ENCODE peak calls at places on chromosomes 11 and 22, in six cellular contexts. W is activated CD4-positive, alpha-beta T cell treated with anti-CD3 and anti-CD28 coated beads, Interleukin-2, amount 50 U/mL, for 24 hours; K is GM12891; L is activated effector memory CD4-positive, alpha-beta T cell treated with Interleukin-2 at 50 U/mL for 16 hours; Y is NCI-H524; Z is RWPE1. A is an unnamed sample.

GRCh38 chr11:45702511-45702910 is 37.1 kb upstream of the CHST1 start:
- DNase-seq in L (no peak), W (no peak), K (no peak), Z (no peak), Y (no peak), A (no peak)

GRCh38 chr22:27434898-27435297 is 366.7 kb downstream of the MN1 start:
- DNase-seq in Y (no peak), L (no peak), K (no peak), Z (no peak), W (no peak), A (no peak)

GRCh38 chr11:85643255-85643654 is 4.5 kb upstream of the TMEM126A start:
- DNase-seq in W (no peak), Z (no peak), K (no peak), Y (no peak), L (no peak), A (no peak)

GRCh38 chr11:10594407-10594806 is 25.9 kb upstream of the LYVE1 start:
- DNase-seq in Y (no peak), W (no peak), L (no peak), Z (peak; percentile 88), K (no peak), A (no peak)

GRCh38 chr11:36227044-36227443 is 62.2 kb downstream of the COMMD9 start:
- DNase-seq in Z (no peak), L (no peak), W (no peak), Y (no peak), K (no peak), A (no peak)

GRCh38 chr11:60265373-60266214 is 14.9 kb upstream of the MS4A4A start:
- DNase-seq in L (no peak), K (no peak), W (peak; percentile 25), Z (peak; percentile 54), Y (peak; percentile 25), A (no peak)

GRCh38 chr11:3981084-3981633 is 113.4 kb upstream of the RRM1 start:
- DNase-seq in Z (no peak), L (no peak), K (no peak), W (no peak), Y (no peak), A (no peak)

GRCh38 chr11:128250482-128250881 is 336.9 kb downstream of the ETS1 start:
- DNase-seq in Z (no peak), K (no peak), Y (no peak), W (no peak), L (no peak), A (no peak)

GRCh38 chr22:44245867-44246266 is 65.1 kb downstream of the PARVG start:
- DNase-seq in W (no peak), Y (no peak), K (no peak), L (no peak), Z (no peak), A (no peak)

GRCh38 chr11:123253909-123254308 is 58.9 kb upstream of the CLMP start:
- DNase-seq in L (no peak), Z (no peak), Y (peak; percentile 72), K (no peak), W (no peak), A (no peak)

GRCh38 chr11:72523991-72524390 is 89.7 kb upstream of the CLPB start:
- DNase-seq in L (no peak), K (no peak), W (no peak), Y (no peak), Z (no peak), A (no peak)

GRCh38 chr11:68872216-68873003 is 30.7 kb upstream of the CPT1A start:
- DNase-seq in K (no peak), L (no peak), Z (no peak), Y (no peak), W (no peak), A (no peak)

GRCh38 chr11:27718346-27718852 is 18.1 kb upstream of the BDNF start:
- DNase-seq in W (no peak), Z (peak; percentile 73), K (no peak), L (no peak), Y (peak; percentile 83), A (no peak)

GRCh38 chr11:122440783-122441701 is 214.5 kb upstream of the UBASH3B start:
- DNase-seq in Y (no peak), W (no peak), L (no peak), K (no peak), Z (no peak), A (no peak)

GRCh38 chr11:120648706-120649250 is 137.2 kb downstream of the GRIK4 start:
- DNase-seq in Y (no peak), L (no peak), W (no peak), K (no peak), Z (no peak), A (no peak)

GRCh38 chr11:65651589-65652510 is 10.9 kb downstream of the RELA start:
- DNase-seq in W (no peak), Z (peak; percentile 65), L (no peak), K (no peak), Y (no peak), A (no peak)

GRCh38 chr11:113184498-113184897 is 129.9 kb upstream of the TTC12 start:
- DNase-seq in Z (peak; percentile 79), Y (no peak), W (no peak), K (no peak), L (no peak), A (no peak)

GRCh38 chr11:105740164-105740903 is 130.5 kb downstream of the GRIA4 start:
- DNase-seq in Z (no peak), Y (no peak), L (no peak), W (no peak), K (no peak), A (no peak)

GRCh38 chr22:20019661-20020532 is 1.0 kb upstream of the TANGO2 start:
- DNase-seq in L (no peak), Z (no peak), K (no peak), Y (no peak), W (no peak), A (no peak)

GRCh38 chr11:123174196-123175183 is 20.6 kb downstream of the CLMP start:
- DNase-seq in W (no peak), L (no peak), Z (peak; percentile 87), Y (peak; percentile 49), K (no peak), A (no peak)

A was measured in D721Med.